ENCODE peak calls at places on chromosomes 6 and 20, in four cellular contexts. J, F, D and M are unnamed samples.

GRCh38 chr20:31853481-31853880 is 8.1 kb upstream of the FOXS1 start:
- DNase-seq in J (no peak), F (no peak), D (no peak), M (peak; percentile 62)

GRCh38 chr6:148869589-148869988 is 122.8 kb downstream of the UST start:
- DNase-seq in J (peak; percentile 31), D (peak; percentile 71), F (no peak), M (peak; percentile 82)

GRCh38 chr6:32083812-32084768 is 25.0 kb downstream of the TNXB start:
- DNase-seq in D (no peak), J (no peak), F (no peak), M (no peak)

GRCh38 chr6:32852844-32853540 is 512 bp downstream of the TAP1 start:
- DNase-seq in J (no peak), F (peak; percentile 88), D (no peak), M (no peak)

GRCh38 chr6:163661271-163661671 is 246.8 kb downstream of the QKI start:
- DNase-seq in F (no peak), J (no peak), D (no peak), M (no peak)

GRCh38 chr6:84284428-84285033 is 57.1 kb upstream of the CEP162 start:
- DNase-seq in F (no peak), J (no peak), D (no peak), M (no peak)

GRCh38 chr20:14142964-14143627 is 147.8 kb downstream of the MACROD2 start:
- DNase-seq in D (peak; percentile 26), F (no peak), J (peak; percentile 16), M (no peak)

GRCh38 chr20:10790013-10790412 is 116.2 kb upstream of the JAG1 start:
- DNase-seq in J (no peak), D (no peak), F (no peak), M (no peak)

GRCh38 chr6:153668758-153669157 is 370.3 kb upstream of the OPRM1 start:
- DNase-seq in J (no peak), D (no peak), F (no peak), M (no peak)

GRCh38 chr6:168756009-168756634 is 315.1 kb downstream of the SMOC2 start:
- DNase-seq in J (no peak), F (no peak), D (no peak), M (no peak)

GRCh38 chr6:45586216-45587171 is 208.8 kb upstream of the SUPT3H start:
- DNase-seq in D (no peak), F (peak; percentile 55), J (no peak), M (no peak)